ENCODE peak calls at places on chromosomes 6 and 20, in ten cellular contexts. One of them, this sample, is unnamed.

GRCh38 chr6:121838842-121839241 is 403.4 kb downstream of the GJA1 start:
- DNase-seq in NCI-H1930: no peak
- DNase-seq in H54: no peak
- DNase-seq in nucleus accumbens: no peak
- DNase-seq in endothelial cell: no peak
- DNase-seq in activated naive CD4-positive, alpha-beta T cell: no peak
- DNase-seq in left colon: no peak
- DNase-seq in Peyer's patch: no peak
- DNase-seq in COR-L47: no peak
- DNase-seq in NCI-H1694 treated with DMSO at 0.1 percent for 48 hours: no peak
- DNase-seq in this sample: no peak

GRCh38 chr6:170173416-170173990 is 117.4 kb downstream of the DLL1 start:
- DNase-seq in NCI-H1930: no peak
- DNase-seq in H54: no peak
- DNase-seq in nucleus accumbens: no peak
- DNase-seq in endothelial cell: no peak
- DNase-seq in activated naive CD4-positive, alpha-beta T cell: no peak
- DNase-seq in left colon: no peak
- DNase-seq in Peyer's patch: no peak
- DNase-seq in COR-L47: no peak
- DNase-seq in NCI-H1694 treated with DMSO at 0.1 percent for 48 hours: no peak
- DNase-seq in this sample: no peak

GRCh38 chr6:7617954-7618764 is 28.2 kb downstream of the SNRNP48 start:
- DNase-seq in NCI-H1930: no peak
- DNase-seq in H54: peak; percentile 43
- DNase-seq in nucleus accumbens: no peak
- DNase-seq in endothelial cell: no peak
- DNase-seq in activated naive CD4-positive, alpha-beta T cell: no peak
- DNase-seq in left colon: peak; percentile 16
- DNase-seq in Peyer's patch: no peak
- DNase-seq in COR-L47: no peak
- DNase-seq in NCI-H1694 treated with DMSO at 0.1 percent for 48 hours: no peak
- DNase-seq in this sample: peak; percentile 64

GRCh38 chr6:125338381-125338780 is 36.6 kb upstream of the HDDC2 start:
- DNase-seq in NCI-H1930: no peak
- DNase-seq in H54: no peak
- DNase-seq in nucleus accumbens: no peak
- DNase-seq in endothelial cell: no peak
- DNase-seq in activated naive CD4-positive, alpha-beta T cell: no peak
- DNase-seq in left colon: no peak
- DNase-seq in Peyer's patch: no peak
- DNase-seq in COR-L47: no peak
- DNase-seq in NCI-H1694 treated with DMSO at 0.1 percent for 48 hours: no peak
- DNase-seq in this sample: no peak

GRCh38 chr6:90186637-90187361 is 109.8 kb downstream of the BACH2 start:
- DNase-seq in NCI-H1930: no peak
- DNase-seq in H54: no peak
- DNase-seq in nucleus accumbens: no peak
- DNase-seq in endothelial cell: no peak
- DNase-seq in activated naive CD4-positive, alpha-beta T cell: no peak
- DNase-seq in left colon: no peak
- DNase-seq in Peyer's patch: no peak
- DNase-seq in COR-L47: no peak
- DNase-seq in NCI-H1694 treated with DMSO at 0.1 percent for 48 hours: no peak
- DNase-seq in this sample: no peak

GRCh38 chr20:36852187-36852586 is 23.8 kb upstream of the TLDC2 start:
- DNase-seq in NCI-H1930: no peak
- DNase-seq in H54: no peak
- DNase-seq in nucleus accumbens: peak; percentile 59
- DNase-seq in endothelial cell: no peak
- DNase-seq in activated naive CD4-positive, alpha-beta T cell: no peak
- DNase-seq in left colon: no peak
- DNase-seq in Peyer's patch: no peak
- DNase-seq in COR-L47: no peak
- DNase-seq in NCI-H1694 treated with DMSO at 0.1 percent for 48 hours: no peak
- DNase-seq in this sample: no peak

GRCh38 chr6:29958046-29958445 is 15.7 kb downstream of the HLA-A start:
- DNase-seq in NCI-H1930: no peak
- DNase-seq in H54: no peak
- DNase-seq in nucleus accumbens: no peak
- DNase-seq in endothelial cell: no peak
- DNase-seq in activated naive CD4-positive, alpha-beta T cell: no peak
- DNase-seq in left colon: no peak
- DNase-seq in Peyer's patch: no peak
- DNase-seq in COR-L47: no peak
- DNase-seq in NCI-H1694 treated with DMSO at 0.1 percent for 48 hours: no peak
- DNase-seq in this sample: no peak

GRCh38 chr6:129131282-129131681 is 248.3 kb downstream of the LAMA2 start:
- DNase-seq in NCI-H1930: no peak
- DNase-seq in H54: no peak
- DNase-seq in nucleus accumbens: no peak
- DNase-seq in endothelial cell: no peak
- DNase-seq in activated naive CD4-positive, alpha-beta T cell: no peak
- DNase-seq in left colon: no peak
- DNase-seq in Peyer's patch: no peak
- DNase-seq in COR-L47: no peak
- DNase-seq in NCI-H1694 treated with DMSO at 0.1 percent for 48 hours: no peak
- DNase-seq in this sample: no peak

GRCh38 chr6:164563866-164564265 is 745.5 kb downstream of the C6orf118 start:
- DNase-seq in NCI-H1930: no peak
- DNase-seq in H54: no peak
- DNase-seq in nucleus accumbens: no peak
- DNase-seq in endothelial cell: no peak
- DNase-seq in activated naive CD4-positive, alpha-beta T cell: no peak
- DNase-seq in left colon: no peak
- DNase-seq in Peyer's patch: no peak
- DNase-seq in COR-L47: no peak
- DNase-seq in NCI-H1694 treated with DMSO at 0.1 percent for 48 hours: no peak
- DNase-seq in this sample: no peak

GRCh38 chr6:108948252-108948651 is 100.0 kb downstream of the ARMC2 start:
- DNase-seq in NCI-H1930: no peak
- DNase-seq in H54: no peak
- DNase-seq in nucleus accumbens: no peak
- DNase-seq in endothelial cell: no peak
- DNase-seq in activated naive CD4-positive, alpha-beta T cell: no peak
- DNase-seq in left colon: peak; percentile 41
- DNase-seq in Peyer's patch: no peak
- DNase-seq in COR-L47: no peak
- DNase-seq in NCI-H1694 treated with DMSO at 0.1 percent for 48 hours: peak; percentile 88
- DNase-seq in this sample: no peak

GRCh38 chr20:40563296-40563950 is 125.6 kb downstream of the MAFB start:
- DNase-seq in NCI-H1930: no peak
- DNase-seq in H54: peak; percentile 23
- DNase-seq in nucleus accumbens: no peak
- DNase-seq in endothelial cell: no peak
- DNase-seq in activated naive CD4-positive, alpha-beta T cell: no peak
- DNase-seq in left colon: peak; percentile 94
- DNase-seq in Peyer's patch: no peak
- DNase-seq in COR-L47: peak; percentile 2
- DNase-seq in NCI-H1694 treated with DMSO at 0.1 percent for 48 hours: no peak
- DNase-seq in this sample: no peak

GRCh38 chr20:49694450-49695071 is 19.1 kb downstream of the B4GALT5 start:
- DNase-seq in NCI-H1930: no peak
- DNase-seq in H54: no peak
- DNase-seq in nucleus accumbens: no peak
- DNase-seq in endothelial cell: peak; percentile 18
- DNase-seq in activated naive CD4-positive, alpha-beta T cell: no peak
- DNase-seq in left colon: no peak
- DNase-seq in Peyer's patch: no peak
- DNase-seq in COR-L47: no peak
- DNase-seq in NCI-H1694 treated with DMSO at 0.1 percent for 48 hours: no peak
- DNase-seq in this sample: no peak

GRCh38 chr6:80363501-80363900 is 257.0 kb downstream of the BCKDHB start:
- DNase-seq in NCI-H1930: no peak
- DNase-seq in H54: no peak
- DNase-seq in nucleus accumbens: no peak
- DNase-seq in endothelial cell: no peak
- DNase-seq in activated naive CD4-positive, alpha-beta T cell: no peak
- DNase-seq in left colon: no peak
- DNase-seq in Peyer's patch: no peak
- DNase-seq in COR-L47: no peak
- DNase-seq in NCI-H1694 treated with DMSO at 0.1 percent for 48 hours: no peak
- DNase-seq in this sample: no peak

GRCh38 chr6:10451394-10451793 is 36.5 kb upstream of the TFAP2A start:
- DNase-seq in NCI-H1930: no peak
- DNase-seq in H54: no peak
- DNase-seq in nucleus accumbens: no peak
- DNase-seq in endothelial cell: no peak
- DNase-seq in activated naive CD4-positive, alpha-beta T cell: no peak
- DNase-seq in left colon: no peak
- DNase-seq in Peyer's patch: no peak
- DNase-seq in COR-L47: no peak
- DNase-seq in NCI-H1694 treated with DMSO at 0.1 percent for 48 hours: no peak
- DNase-seq in this sample: no peak

GRCh38 chr6:125966569-125966968 is 10.0 kb downstream of the HINT3 start:
- DNase-seq in NCI-H1930: no peak
- DNase-seq in H54: no peak
- DNase-seq in nucleus accumbens: no peak
- DNase-seq in endothelial cell: no peak
- DNase-seq in activated naive CD4-positive, alpha-beta T cell: no peak
- DNase-seq in left colon: no peak
- DNase-seq in Peyer's patch: no peak
- DNase-seq in COR-L47: no peak
- DNase-seq in NCI-H1694 treated with DMSO at 0.1 percent for 48 hours: no peak
- DNase-seq in this sample: no peak

GRCh38 chr6:87667032-87667431 is 35.0 kb downstream of the AKIRIN2 start:
- DNase-seq in NCI-H1930: no peak
- DNase-seq in H54: no peak
- DNase-seq in nucleus accumbens: no peak
- DNase-seq in endothelial cell: no peak
- DNase-seq in activated naive CD4-positive, alpha-beta T cell: no peak
- DNase-seq in left colon: no peak
- DNase-seq in Peyer's patch: no peak
- DNase-seq in COR-L47: no peak
- DNase-seq in NCI-H1694 treated with DMSO at 0.1 percent for 48 hours: no peak
- DNase-seq in this sample: no peak

GRCh38 chr20:56778765-56779195 is 149.7 kb downstream of the TFAP2C start:
- DNase-seq in NCI-H1930: no peak
- DNase-seq in H54: no peak
- DNase-seq in nucleus accumbens: no peak
- DNase-seq in endothelial cell: peak; percentile 43
- DNase-seq in activated naive CD4-positive, alpha-beta T cell: no peak
- DNase-seq in left colon: no peak
- DNase-seq in Peyer's patch: no peak
- DNase-seq in COR-L47: no peak
- DNase-seq in NCI-H1694 treated with DMSO at 0.1 percent for 48 hours: no peak
- DNase-seq in this sample: no peak

GRCh38 chr6:165096209-165096608 is 213.2 kb downstream of the C6orf118 start:
- DNase-seq in NCI-H1930: no peak
- DNase-seq in H54: no peak
- DNase-seq in nucleus accumbens: no peak
- DNase-seq in endothelial cell: no peak
- DNase-seq in activated naive CD4-positive, alpha-beta T cell: no peak
- DNase-seq in left colon: no peak
- DNase-seq in Peyer's patch: no peak
- DNase-seq in COR-L47: no peak
- DNase-seq in NCI-H1694 treated with DMSO at 0.1 percent for 48 hours: no peak
- DNase-seq in this sample: no peak

GRCh38 chr20:9617062-9617461 is 102.7 kb downstream of the LAMP5 start:
- DNase-seq in NCI-H1930: peak; percentile 12
- DNase-seq in H54: peak; percentile 19
- DNase-seq in nucleus accumbens: no peak
- DNase-seq in endothelial cell: peak; percentile 50
- DNase-seq in activated naive CD4-positive, alpha-beta T cell: peak; percentile 1
- DNase-seq in left colon: peak; percentile 74
- DNase-seq in Peyer's patch: peak; percentile 21
- DNase-seq in COR-L47: peak; percentile 69
- DNase-seq in NCI-H1694 treated with DMSO at 0.1 percent for 48 hours: peak; percentile 62
- DNase-seq in this sample: peak; percentile 37

GRCh38 chr6:53119772-53120409 is 28.8 kb downstream of the GCM1 start:
- DNase-seq in NCI-H1930: peak; percentile 17
- DNase-seq in H54: peak; percentile 13
- DNase-seq in nucleus accumbens: no peak
- DNase-seq in endothelial cell: no peak
- DNase-seq in activated naive CD4-positive, alpha-beta T cell: no peak
- DNase-seq in left colon: peak; percentile 12
- DNase-seq in Peyer's patch: no peak
- DNase-seq in COR-L47: peak; percentile 53
- DNase-seq in NCI-H1694 treated with DMSO at 0.1 percent for 48 hours: no peak
- DNase-seq in this sample: peak; percentile 14

This sample was measured in HTR-8/SVneo.